ENCODE peak calls at places on chromosomes 3 and 15, in six cellular contexts. One of them, this sample, is unnamed.

GRCh38 chr3:70855139-70855538 is 542.7 kb upstream of the MDFIC2 start:
- DNase-seq in activated naive CD4-positive, alpha-beta T cell: no peak
- DNase-seq in tibial nerve: no peak
- DNase-seq in T-helper 9 cell: no peak
- DNase-seq in 8988T: no peak
- DNase-seq in transverse colon: no peak
- DNase-seq in this sample: no peak

GRCh38 chr3:13217253-13217652 is 144.0 kb upstream of the IQSEC1 start:
- DNase-seq in activated naive CD4-positive, alpha-beta T cell: no peak
- DNase-seq in tibial nerve: no peak
- DNase-seq in T-helper 9 cell: no peak
- DNase-seq in 8988T: no peak
- DNase-seq in transverse colon: no peak
- DNase-seq in this sample: no peak

GRCh38 chr3:175989161-175989560 is 1130.0 kb downstream of the NAALADL2 start:
- DNase-seq in activated naive CD4-positive, alpha-beta T cell: no peak
- DNase-seq in tibial nerve: no peak
- DNase-seq in T-helper 9 cell: no peak
- DNase-seq in 8988T: no peak
- DNase-seq in transverse colon: no peak
- DNase-seq in this sample: no peak

GRCh38 chr3:11774296-11774877 is 72.3 kb downstream of the TAMM41 start:
- DNase-seq in activated naive CD4-positive, alpha-beta T cell: no peak
- DNase-seq in tibial nerve: no peak
- DNase-seq in T-helper 9 cell: no peak
- DNase-seq in 8988T: peak
- DNase-seq in transverse colon: peak
- DNase-seq in this sample: no peak

GRCh38 chr3:18030371-18030870 is 288.0 kb upstream of the TBC1D5 start:
- DNase-seq in activated naive CD4-positive, alpha-beta T cell: no peak
- DNase-seq in tibial nerve: no peak
- DNase-seq in T-helper 9 cell: no peak
- DNase-seq in 8988T: no peak
- DNase-seq in transverse colon: no peak
- DNase-seq in this sample: no peak

GRCh38 chr3:196431193-196432136 is 762 bp downstream of the UBXN7 start:
- DNase-seq in activated naive CD4-positive, alpha-beta T cell: peak
- DNase-seq in tibial nerve: no peak
- DNase-seq in T-helper 9 cell: peak
- DNase-seq in 8988T: peak
- DNase-seq in transverse colon: peak
- DNase-seq in this sample: peak

GRCh38 chr3:169390310-169390731 is 273.2 kb downstream of the MECOM start:
- DNase-seq in activated naive CD4-positive, alpha-beta T cell: no peak
- DNase-seq in tibial nerve: no peak
- DNase-seq in T-helper 9 cell: no peak
- DNase-seq in 8988T: no peak
- DNase-seq in transverse colon: peak
- DNase-seq in this sample: no peak

GRCh38 chr3:105997800-105998526 is 129.2 kb upstream of the CBLB start:
- DNase-seq in activated naive CD4-positive, alpha-beta T cell: no peak
- DNase-seq in tibial nerve: no peak
- DNase-seq in T-helper 9 cell: no peak
- DNase-seq in 8988T: no peak
- DNase-seq in transverse colon: no peak
- DNase-seq in this sample: no peak

GRCh38 chr3:79011821-79012529 is 755.8 kb downstream of the ROBO1 start:
- DNase-seq in activated naive CD4-positive, alpha-beta T cell: no peak
- DNase-seq in tibial nerve: no peak
- DNase-seq in T-helper 9 cell: no peak
- DNase-seq in 8988T: no peak
- DNase-seq in transverse colon: no peak
- DNase-seq in this sample: no peak

GRCh38 chr15:60916674-60917468 is 312.2 kb downstream of the RORA start:
- DNase-seq in activated naive CD4-positive, alpha-beta T cell: peak
- DNase-seq in tibial nerve: peak
- DNase-seq in T-helper 9 cell: peak
- DNase-seq in 8988T: no peak
- DNase-seq in transverse colon: peak
- DNase-seq in this sample: peak

GRCh38 chr15:98151098-98151497 is 190.6 kb downstream of the ARRDC4 start:
- DNase-seq in activated naive CD4-positive, alpha-beta T cell: no peak
- DNase-seq in tibial nerve: no peak
- DNase-seq in T-helper 9 cell: no peak
- DNase-seq in 8988T: no peak
- DNase-seq in transverse colon: no peak
- DNase-seq in this sample: no peak

GRCh38 chr3:184491867-184492615 is 69.5 kb upstream of the EPHB3 start:
- DNase-seq in activated naive CD4-positive, alpha-beta T cell: no peak
- DNase-seq in tibial nerve: no peak
- DNase-seq in T-helper 9 cell: peak
- DNase-seq in 8988T: no peak
- DNase-seq in transverse colon: peak
- DNase-seq in this sample: no peak

GRCh38 chr3:170584585-170585007 is 1.3 kb downstream of the SLC7A14 start:
- DNase-seq in activated naive CD4-positive, alpha-beta T cell: peak
- DNase-seq in tibial nerve: peak
- DNase-seq in T-helper 9 cell: peak
- DNase-seq in 8988T: peak
- DNase-seq in transverse colon: peak
- DNase-seq in this sample: peak

GRCh38 chr3:52925405-52926313 is 28.3 kb upstream of the STIMATE start:
- DNase-seq in activated naive CD4-positive, alpha-beta T cell: no peak
- DNase-seq in tibial nerve: no peak
- DNase-seq in T-helper 9 cell: no peak
- DNase-seq in 8988T: no peak
- DNase-seq in transverse colon: no peak
- DNase-seq in this sample: no peak

GRCh38 chr3:97658670-97659285 is 105.8 kb upstream of the ARL6 start:
- DNase-seq in activated naive CD4-positive, alpha-beta T cell: no peak
- DNase-seq in tibial nerve: no peak
- DNase-seq in T-helper 9 cell: no peak
- DNase-seq in 8988T: no peak
- DNase-seq in transverse colon: no peak
- DNase-seq in this sample: no peak

GRCh38 chr3:101556064-101556463 is 5.6 kb upstream of the TRMT10C start:
- DNase-seq in activated naive CD4-positive, alpha-beta T cell: no peak
- DNase-seq in tibial nerve: no peak
- DNase-seq in T-helper 9 cell: no peak
- DNase-seq in 8988T: no peak
- DNase-seq in transverse colon: no peak
- DNase-seq in this sample: no peak

GRCh38 chr15:41607033-41607432 is 48.0 kb downstream of the TYRO3 start:
- DNase-seq in activated naive CD4-positive, alpha-beta T cell: no peak
- DNase-seq in tibial nerve: no peak
- DNase-seq in T-helper 9 cell: no peak
- DNase-seq in 8988T: no peak
- DNase-seq in transverse colon: no peak
- DNase-seq in this sample: no peak

GRCh38 chr15:65824941-65825544 is 33.0 kb upstream of the DENND4A start:
- DNase-seq in activated naive CD4-positive, alpha-beta T cell: no peak
- DNase-seq in tibial nerve: no peak
- DNase-seq in T-helper 9 cell: no peak
- DNase-seq in 8988T: no peak
- DNase-seq in transverse colon: no peak
- DNase-seq in this sample: no peak

GRCh38 chr3:48157950-48158376 is 30.3 kb downstream of the CDC25A start:
- DNase-seq in activated naive CD4-positive, alpha-beta T cell: peak
- DNase-seq in tibial nerve: peak
- DNase-seq in T-helper 9 cell: peak
- DNase-seq in 8988T: no peak
- DNase-seq in transverse colon: peak
- DNase-seq in this sample: peak

GRCh38 chr3:122938756-122939425 is 88.7 kb downstream of the SEMA5B start:
- DNase-seq in activated naive CD4-positive, alpha-beta T cell: no peak
- DNase-seq in tibial nerve: no peak
- DNase-seq in T-helper 9 cell: no peak
- DNase-seq in 8988T: no peak
- DNase-seq in transverse colon: no peak
- DNase-seq in this sample: no peak

GRCh38 chr15:73804421-73804820 is 51.3 kb upstream of the INSYN1 start:
- DNase-seq in activated naive CD4-positive, alpha-beta T cell: no peak
- DNase-seq in tibial nerve: no peak
- DNase-seq in T-helper 9 cell: no peak
- DNase-seq in 8988T: no peak
- DNase-seq in transverse colon: no peak
- DNase-seq in this sample: no peak

GRCh38 chr15:32636410-32636809 is 5.1 kb upstream of the SCG5 start:
- DNase-seq in activated naive CD4-positive, alpha-beta T cell: no peak
- DNase-seq in tibial nerve: no peak
- DNase-seq in T-helper 9 cell: no peak
- DNase-seq in 8988T: no peak
- DNase-seq in transverse colon: no peak
- DNase-seq in this sample: no peak

GRCh38 chr3:124845406-124845805 is 41.8 kb downstream of the ITGB5 start:
- DNase-seq in activated naive CD4-positive, alpha-beta T cell: no peak
- DNase-seq in tibial nerve: no peak
- DNase-seq in T-helper 9 cell: no peak
- DNase-seq in 8988T: no peak
- DNase-seq in transverse colon: peak
- DNase-seq in this sample: no peak

GRCh38 chr3:125121246-125122010 is 65.6 kb upstream of the HEG1 start:
- DNase-seq in activated naive CD4-positive, alpha-beta T cell: peak
- DNase-seq in tibial nerve: no peak
- DNase-seq in T-helper 9 cell: no peak
- DNase-seq in 8988T: no peak
- DNase-seq in transverse colon: no peak
- DNase-seq in this sample: no peak

GRCh38 chr3:11481561-11481960 is 162.2 kb downstream of the VGLL4 start:
- DNase-seq in activated naive CD4-positive, alpha-beta T cell: no peak
- DNase-seq in tibial nerve: no peak
- DNase-seq in T-helper 9 cell: no peak
- DNase-seq in 8988T: no peak
- DNase-seq in transverse colon: no peak
- DNase-seq in this sample: no peak